ENCODE peak calls at places on chromosomes 11 and 22, in eight cellular contexts. Y, B, I, M, K, J, F and U are unnamed samples.

GRCh38 chr11:118883368-118884071 is at the start of gene CXCR5:
- DNase-seq in Y (no peak), B (peak), I (no peak), M (no peak), K (no peak), J (no peak), F (no peak), U (no peak)

GRCh38 chr22:48953103-48953720 is 874.5 kb downstream of the BRD1 start:
- DNase-seq in Y (no peak), B (no peak), I (peak), M (no peak), K (no peak), J (no peak), F (no peak), U (no peak)

GRCh38 chr11:71563401-71563800 is 2.0 kb upstream of the KRTAP5-10 start:
- DNase-seq in Y (no peak), B (no peak), I (peak), M (no peak), K (no peak), J (peak), F (peak), U (no peak)

GRCh38 chr11:45106440-45106839 is 40.0 kb upstream of the PRDM11 start:
- DNase-seq in Y (no peak), B (no peak), I (no peak), M (no peak), K (no peak), J (no peak), F (no peak), U (no peak)

GRCh38 chr22:29072979-29073617 is at the start of gene KREMEN1:
- DNase-seq in Y (no peak), B (peak), I (peak), M (no peak), K (no peak), J (no peak), F (no peak), U (peak)

GRCh38 chr22:48096846-48097665 is 1334.6 kb downstream of the TBC1D22A start:
- DNase-seq in Y (no peak), B (no peak), I (peak), M (no peak), K (peak), J (no peak), F (no peak), U (no peak)

GRCh38 chr11:59615132-59615636 is 390 bp downstream of the OSBP start:
- DNase-seq in Y (peak), B (peak), I (peak), M (peak), K (peak), J (no peak), F (peak), U (peak)

GRCh38 chr22:37431811-37432707 is 4.8 kb upstream of the ELFN2 start:
- DNase-seq in Y (no peak), B (no peak), I (no peak), M (no peak), K (no peak), J (peak), F (peak), U (no peak)

DNA sequence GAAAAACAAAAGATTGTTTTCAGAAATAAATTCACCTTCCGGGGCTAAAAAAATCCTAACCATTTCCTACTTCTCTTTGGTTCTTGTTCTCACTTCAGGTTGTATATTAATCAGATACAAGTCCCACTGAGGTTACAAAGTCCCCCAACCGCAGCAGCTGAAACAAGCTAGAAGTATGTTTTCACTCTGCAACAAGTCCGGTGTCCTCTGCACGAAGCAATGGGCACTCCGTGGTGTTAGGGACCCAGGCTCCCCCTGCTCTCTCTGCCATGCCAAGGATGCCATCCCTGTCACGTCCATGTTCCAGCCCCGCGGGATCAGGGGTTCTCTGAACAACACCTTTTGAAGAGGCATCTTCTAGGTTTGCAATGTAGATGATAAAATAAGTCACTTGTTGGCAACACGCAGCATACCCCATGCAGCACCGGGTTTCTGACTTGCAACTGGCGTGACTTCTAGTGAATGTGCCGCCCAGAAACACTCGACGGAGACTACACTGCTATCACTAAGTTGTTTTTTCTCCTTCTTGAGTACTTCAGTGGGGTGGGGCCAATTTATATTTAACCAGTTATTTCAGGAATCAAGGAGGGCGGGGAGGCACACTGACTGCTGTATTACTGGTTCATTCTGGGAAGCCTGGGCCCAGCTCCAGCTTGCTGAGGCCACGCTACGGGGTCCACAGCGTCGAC is 25.4 kb upstream of the GSTP1 start:
- DNase-seq in Y (peak), B (peak), I (no peak), M (no peak), K (no peak), J (peak), F (no peak), U (no peak)
- TF ChIP-seq POLR2A in Y (peak), B (no peak), I (no peak), M (no peak), K (no peak), J (no peak), F (no peak), U (no peak)

GRCh38 chr11:28735511-28735910 is 627.3 kb downstream of the METTL15 start:
- DNase-seq in Y (no peak), B (no peak), I (no peak), M (no peak), K (no peak), J (no peak), F (no peak), U (no peak)
- H3K27ac ChIP-seq in Y (no peak), B (no peak), I (no peak), M (no peak), K (no peak), J (no peak), F (no peak), U (no peak)

DNA sequence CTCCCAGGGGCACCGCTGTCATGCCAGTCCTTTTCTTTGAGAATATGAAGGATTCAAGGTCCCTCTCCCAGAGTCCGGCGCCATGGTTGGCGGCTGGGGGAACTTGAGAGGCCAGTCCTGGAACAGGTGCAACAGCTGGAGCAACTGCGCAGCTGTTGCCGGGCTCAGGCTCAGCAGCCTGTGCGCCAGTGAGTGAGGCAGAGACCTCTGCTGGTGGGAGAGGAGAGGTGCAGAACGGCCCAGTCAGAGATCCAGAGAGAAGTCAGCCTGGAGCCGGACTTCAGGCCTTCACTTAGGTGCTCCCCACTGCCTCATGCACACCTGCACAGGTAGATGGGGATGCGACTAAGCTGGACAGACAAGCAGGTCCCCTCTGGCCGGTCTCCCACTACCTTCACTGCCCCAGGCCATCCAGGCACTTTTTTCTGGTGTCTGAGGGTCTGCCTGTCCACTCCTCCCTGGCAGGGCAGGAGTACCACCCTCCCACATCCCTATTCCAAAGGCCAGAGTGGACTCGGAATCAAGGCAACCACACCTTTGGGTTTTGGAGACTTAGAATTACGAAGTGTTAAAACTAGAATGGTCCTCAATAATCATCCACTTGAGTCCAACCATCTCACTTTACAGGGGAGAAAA is 4.6 kb downstream of the CHRDL2 start:
- DNase-seq in Y (peak), B (peak), I (peak), M (no peak), K (peak), J (peak), F (peak), U (peak)
- TF ChIP-seq POLR2A in Y (no peak), B (no peak), I (no peak), M (no peak), K (no peak), J (no peak), F (no peak), U (no peak)

DNA sequence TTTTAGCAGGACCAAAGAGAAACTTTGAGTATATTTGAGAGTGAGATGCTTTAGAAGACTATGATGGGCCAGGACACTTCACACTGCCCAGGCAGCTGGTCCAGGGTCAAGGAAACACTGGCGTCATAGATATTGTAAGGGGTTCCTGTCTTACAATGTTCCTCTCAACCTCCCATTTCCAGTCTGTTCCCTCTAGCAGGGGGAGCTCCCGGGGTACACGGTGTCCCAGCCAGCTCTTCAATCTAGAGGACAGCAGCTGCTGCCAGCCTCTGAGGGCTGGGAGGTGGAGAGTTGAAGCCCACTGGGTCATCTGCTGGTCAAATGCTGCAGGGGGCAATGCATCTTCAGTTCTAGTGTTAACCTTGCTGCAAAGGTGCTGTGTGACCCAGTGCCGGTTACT is 40.7 kb upstream of the TIMP3 start:
- DNase-seq in Y (peak), B (peak), I (no peak), M (no peak), K (no peak), J (no peak), F (no peak), U (no peak)
- H3K27ac ChIP-seq in Y (peak), B (peak), I (no peak), M (peak), K (peak), J (no peak), F (no peak), U (no peak)

DNA sequence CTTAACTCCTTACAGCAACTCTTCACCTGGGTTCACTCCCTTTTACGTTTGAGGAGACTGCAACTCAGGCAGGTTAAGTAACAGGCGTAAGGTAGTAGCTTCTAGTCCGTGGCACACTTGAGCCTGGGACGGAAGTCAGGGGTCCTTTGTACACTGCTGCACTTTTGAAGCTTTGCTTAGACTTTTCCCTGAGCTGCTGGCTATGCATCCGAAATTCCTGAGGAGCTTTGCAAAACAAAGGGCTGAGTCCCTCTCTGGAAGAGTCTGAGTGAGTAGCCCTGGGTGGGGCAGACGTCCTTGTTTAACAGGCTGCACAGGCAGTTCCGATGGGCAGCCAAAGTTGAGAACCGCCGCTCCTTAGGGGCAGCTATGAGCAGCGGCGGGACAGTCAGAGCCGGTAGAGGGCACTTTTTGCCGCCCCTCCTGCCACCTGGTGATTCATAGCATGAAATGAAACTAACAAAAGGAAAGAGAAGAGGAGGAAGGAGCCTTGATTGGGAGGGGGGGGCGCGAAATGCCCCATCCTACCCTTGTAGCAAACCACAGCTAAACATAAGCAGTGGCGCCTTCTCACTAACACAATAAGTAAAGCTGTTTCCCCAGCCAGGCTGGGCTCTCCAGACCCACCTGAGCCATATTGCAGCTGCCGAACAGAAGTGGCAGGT is 1.4 kb downstream of the TMEM109 start:
- DNase-seq in Y (peak), B (peak), I (no peak), M (no peak), K (peak), J (peak), F (peak), U (peak)
- TF ChIP-seq POLR2A in Y (no peak), B (no peak), I (no peak), M (no peak), K (no peak), J (no peak), F (no peak), U (no peak)

GRCh38 chr11:95324826-95325225 is 93.8 kb upstream of the SESN3 start:
- DNase-seq in Y (no peak), B (no peak), I (no peak), M (no peak), K (no peak), J (no peak), F (no peak), U (no peak)
- H3K27ac ChIP-seq in Y (no peak), B (no peak), I (no peak), M (no peak), K (no peak), J (no peak), F (no peak), U (no peak)